ENCODE peak calls at places on chromosome 19, in eight cellular contexts. D, Z, J, I, Q, K, F and P are unnamed samples. For H3K4me1, the result is how much of the 10 kb centered on the place peaks cover.

GRCh38 chr19:33402421-33403220 is 29.1 kb downstream of the CEBPG start:
- DNase-seq in D (no peak), Z (peak), J (peak), I (peak), Q (no peak), K (peak), F (no peak), P (no peak)

GRCh38 chr19:33818426-33818825 is 21.8 kb downstream of the KCTD15 start:
- DNase-seq in D (no peak), Z (no peak), J (peak), I (no peak), Q (no peak), K (peak), F (peak), P (peak)

GRCh38 chr19:17997969-17998826 is 9.8 kb upstream of the ARRDC2 start:
- DNase-seq in D (no peak), Z (peak), J (peak), I (peak), Q (no peak), K (no peak), F (peak), P (no peak)

GRCh38 chr19:2150794-2151338 is 500 bp downstream of the AP3D1 start:
- DNase-seq in D (no peak), Z (peak), J (peak), I (no peak), Q (no peak), K (no peak), F (no peak), P (no peak)

GRCh38 chr19:40650749-40651305 is 39.6 kb downstream of the NUMBL start:
- DNase-seq in D (no peak), Z (no peak), J (no peak), I (no peak), Q (no peak), K (no peak), F (no peak), P (no peak)

GRCh38 chr19:38650911-38651584 is 3.6 kb downstream of the ACTN4 start:
- DNase-seq in D (peak), Z (no peak), J (no peak), I (no peak), Q (no peak), K (no peak), F (no peak), P (no peak)

GRCh38 chr19:22261596-22261995 is 24.6 kb upstream of the ZNF729 start:
- DNase-seq in D (no peak), Z (no peak), J (no peak), I (peak), Q (no peak), K (no peak), F (no peak), P (no peak)

GRCh38 chr19:13692096-13692495 is 72.2 kb upstream of the MRI1 start:
- DNase-seq in D (no peak), Z (no peak), J (no peak), I (no peak), Q (no peak), K (no peak), F (no peak), P (no peak)

GRCh38 chr19:35167251-35168119 is 12.9 kb downstream of the FXYD5 start:
- DNase-seq in D (no peak), Z (no peak), J (no peak), I (no peak), Q (no peak), K (no peak), F (no peak), P (no peak)

GRCh38 chr19:33458807-33459206 is 62.8 kb downstream of the PEPD start:
- DNase-seq in D (no peak), Z (no peak), J (peak), I (no peak), Q (no peak), K (no peak), F (no peak), P (peak)

GRCh38 chr19:12995596-12996541 is 594 bp downstream of the NFIX start:
- DNase-seq in D (no peak), Z (no peak), J (peak), I (peak), Q (no peak), K (peak), F (no peak), P (no peak)

GRCh38 chr19:19444694-19445155 is 39.2 kb downstream of the GATAD2A start:
- DNase-seq in D (no peak), Z (no peak), J (no peak), I (no peak), Q (no peak), K (no peak), F (peak), P (no peak)

GRCh38 chr19:29277107-29277506 is 64.2 kb upstream of the UQCRFS1 start:
- DNase-seq in D (no peak), Z (peak), J (peak), I (no peak), Q (no peak), K (no peak), F (no peak), P (no peak)

GRCh38 chr19:15562861-15563260 is 52.2 kb upstream of the CYP4F8 start:
- DNase-seq in D (no peak), Z (no peak), J (no peak), I (no peak), Q (no peak), K (no peak), F (no peak), P (no peak)

GRCh38 chr19:18726417-18726767 is 42.9 kb downstream of the CRTC1 start:
- DNase-seq in D (no peak), Z (no peak), J (no peak), I (no peak), Q (no peak), K (no peak), F (no peak), P (no peak)

GRCh38 chr19:441213-441823 is 19.5 kb downstream of the SHC2 start:
- DNase-seq in D (no peak), Z (no peak), J (peak), I (peak), Q (no peak), K (no peak), F (no peak), P (no peak)

GRCh38 chr19:18972301-18972831 is 31.3 kb upstream of the HOMER3 start:
- DNase-seq in D (no peak), Z (no peak), J (no peak), I (no peak), Q (no peak), K (no peak), F (no peak), P (no peak)

GRCh38 chr19:1400281-1401137 is 833 bp downstream of the GAMT start:
- DNase-seq in D (no peak), Z (no peak), J (no peak), I (peak), Q (no peak), K (peak), F (peak), P (no peak)

DNA sequence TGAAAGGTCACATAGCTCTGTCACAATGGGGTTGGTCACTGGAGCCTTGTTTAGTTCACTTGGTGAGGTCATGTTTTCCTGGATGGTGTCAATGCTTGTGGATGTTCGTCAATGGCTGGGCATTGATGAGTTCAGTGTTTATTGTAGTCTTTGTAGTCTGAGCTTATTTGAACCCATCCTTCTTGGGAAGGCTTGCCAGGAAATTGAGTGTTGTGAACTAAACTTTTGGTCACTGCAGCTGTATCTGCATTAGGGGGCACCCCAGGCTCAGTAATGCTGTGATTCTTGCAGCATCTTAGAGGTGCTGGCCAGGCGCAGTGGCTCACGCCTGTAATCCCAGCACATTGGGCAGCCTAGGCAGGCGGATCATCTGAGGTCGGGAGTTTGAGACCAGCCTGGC is 22.0 kb downstream of the BLOC1S3 start:
- DNase-seq in D (no peak), Z (no peak), J (no peak), I (no peak), Q (no peak), K (no peak), F (peak), P (no peak)
- TF ChIP-seq CTCF in D (no peak), Z (no peak), J (no peak), I (peak), Q (peak), K (peak), F (peak), P (no peak)

GRCh38 chr19:30444686-30445232 is 72.6 kb downstream of the ZNF536 start:
- DNase-seq in D (no peak), Z (no peak), J (peak), I (peak), Q (no peak), K (no peak), F (no peak), P (no peak)
- TF ChIP-seq POLR2AphosphoS5 in D (no peak), Z (no peak), J (no peak), I (no peak), Q (no peak), K (no peak), F (no peak), P (no peak)

GRCh38 chr19:11378319-11379189 is 4.1 kb downstream of the SWSAP1 start:
- DNase-seq in D (no peak), Z (peak), J (peak), I (peak), Q (no peak), K (peak), F (peak), P (no peak)
- H3K4me1 ChIP-seq in D (under half), Z (half or more), J (half or more), I (half or more), Q (under half), K (under half), F (half or more), P (half or more)

DNA sequence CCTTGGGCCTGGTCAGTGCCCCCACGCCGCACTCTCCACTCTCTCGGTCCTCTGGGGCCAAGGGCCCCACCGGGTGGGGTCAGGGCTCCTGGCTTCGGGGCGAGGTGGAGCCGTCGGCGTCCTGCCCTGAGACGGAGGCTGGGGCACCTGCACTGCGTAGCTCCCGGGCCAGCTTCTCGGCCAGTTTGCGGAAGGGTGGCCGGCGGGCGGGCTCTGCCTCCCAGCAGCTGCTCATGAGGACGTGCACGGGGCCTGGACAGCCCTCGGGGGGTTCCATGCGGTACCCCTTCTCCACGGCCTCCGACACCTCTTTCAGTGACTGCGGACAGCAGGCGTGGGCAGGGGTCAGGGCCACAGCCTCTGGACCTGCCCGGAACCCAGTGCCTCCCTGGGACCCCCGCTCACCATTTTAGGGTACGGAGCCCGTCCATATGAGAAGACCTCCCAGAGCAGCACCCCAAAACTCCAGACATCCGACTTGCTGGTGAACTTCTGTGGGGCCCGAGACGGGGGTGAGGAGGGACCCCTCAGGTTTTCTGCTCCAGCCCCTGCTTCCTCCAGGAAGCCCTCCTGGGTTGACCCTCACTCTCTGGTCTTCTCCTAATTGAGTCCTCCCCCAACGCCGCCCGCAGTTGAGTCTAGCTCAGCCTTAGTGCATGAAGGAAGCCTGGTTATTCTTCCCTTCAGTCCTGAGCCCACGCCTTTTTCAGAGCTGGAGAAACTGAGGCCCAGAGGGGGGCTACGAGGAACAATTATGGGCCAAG is 6.3 kb upstream of the RAX2 start:
- DNase-seq in D (no peak), Z (no peak), J (no peak), I (peak), Q (no peak), K (no peak), F (no peak), P (no peak)
- TF ChIP-seq CTCF in D (no peak), Z (no peak), J (no peak), I (no peak), Q (no peak), K (no peak), F (no peak), P (no peak)

DNA sequence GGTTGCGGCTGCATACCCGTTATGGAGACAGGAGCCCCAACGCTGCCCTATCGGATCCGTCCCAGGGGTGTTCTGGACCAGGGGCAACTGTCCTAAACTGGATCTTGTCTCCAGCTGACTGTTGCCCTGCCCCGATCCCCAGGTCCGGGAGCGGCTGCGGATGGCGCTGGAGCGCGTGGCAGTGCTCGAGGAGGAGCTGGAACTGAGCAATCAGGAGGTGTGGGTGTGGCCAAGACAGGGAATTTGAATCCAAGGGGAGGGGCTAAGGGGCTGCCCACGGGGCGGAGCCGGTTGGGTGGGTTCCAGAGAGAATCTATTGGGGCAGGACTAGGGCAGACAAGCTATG is 9.9 kb downstream of the PPFIA3 start:
- DNase-seq in D (no peak), Z (no peak), J (no peak), I (peak), Q (no peak), K (peak), F (no peak), P (no peak)
- TF ChIP-seq POLR2AphosphoS5 in D (no peak), Z (no peak), J (no peak), I (no peak), Q (no peak), K (no peak), F (no peak), P (no peak)

DNA sequence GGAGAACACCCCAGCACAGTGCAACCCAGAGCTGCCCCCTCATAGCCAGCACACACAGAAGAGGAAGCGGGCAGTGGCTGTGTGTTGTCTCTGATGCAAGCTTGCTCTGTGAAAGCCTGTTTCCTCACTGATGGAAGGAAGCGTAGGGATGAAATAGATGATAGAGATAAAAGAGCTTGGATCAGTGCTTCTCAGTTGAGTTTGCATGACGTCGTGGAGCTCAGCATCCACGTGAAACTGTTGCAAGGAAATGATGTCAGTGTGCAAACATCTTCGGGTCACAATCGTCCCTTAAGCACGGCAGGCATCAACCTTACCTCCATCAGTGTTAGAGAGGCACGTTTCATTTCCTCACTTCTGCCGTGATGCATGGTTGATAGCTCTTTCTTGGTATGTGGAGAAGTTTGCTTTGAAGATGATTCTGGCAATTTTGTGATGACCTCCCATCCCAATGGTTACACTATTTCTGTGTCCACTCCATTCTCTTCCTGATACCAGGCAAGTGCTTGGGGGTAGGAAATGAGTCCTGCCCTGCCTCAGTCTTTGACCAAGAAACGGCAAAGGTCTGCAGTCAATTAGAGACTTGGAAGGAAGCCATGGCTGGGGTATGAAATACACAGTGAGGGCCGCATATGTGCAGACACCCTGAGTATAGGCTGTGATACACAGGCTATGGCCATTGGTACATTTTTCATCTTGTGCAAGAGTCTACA is 183.0 kb downstream of the ZNF536 start:
- DNase-seq in D (no peak), Z (no peak), J (peak), I (no peak), Q (no peak), K (peak), F (no peak), P (no peak)
- H3K4me1 ChIP-seq in D (under half), Z (under half), J (under half), I (under half), Q (under half), K (under half), F (under half), P (under half)